ENCODE peak calls at places on chromosomes 11 and 22, in six cellular contexts. P is A549, H is WTC11, E is K562, D is H1, A is HepG2. T is an unnamed sample.

GRCh38 chr22:46681010-46681409 is 57.0 kb downstream of the CERK start:
- DNase-seq in E (peak; percentile 42), P (peak; percentile 22), D (peak; percentile 70), H (peak; percentile 52), A (peak; percentile 18), T (no peak)

GRCh38 chr11:762421-763072 is 14.7 kb downstream of the GATD1 start:
- DNase-seq in D (no peak), P (peak; percentile 71), A (no peak), H (no peak), E (peak; percentile 34), T (no peak)

GRCh38 chr11:130089669-130090063 is 20.0 kb downstream of the APLP2 start:
- DNase-seq in H (no peak), P (no peak), A (peak; percentile 67), E (no peak), D (no peak), T (no peak)

GRCh38 chr11:70721006-70721405 is 322.7 kb downstream of the CTTN start:
- DNase-seq in A (no peak), P (no peak), D (no peak), H (no peak), E (no peak), T (no peak)

GRCh38 chr22:44869196-44869595 is 116.8 kb downstream of the ARHGAP8 start:
- DNase-seq in P (no peak), A (no peak), D (no peak), E (no peak), H (no peak), T (no peak)

GRCh38 chr11:126098204-126098769 is 35.6 kb upstream of the CDON start:
- DNase-seq in A (no peak), E (no peak), P (no peak), H (no peak), D (no peak), T (no peak)

GRCh38 chr11:112310414-112310813 is 49.8 kb upstream of the PLET1 start:
- DNase-seq in E (no peak), P (peak; percentile 7), A (no peak), H (no peak), D (no peak), T (no peak)

GRCh38 chr11:67371549-67372231 is 1.7 kb downstream of the CLCF1 start:
- DNase-seq in A (peak; percentile 34), H (peak; percentile 48), P (peak; percentile 74), E (peak; percentile 58), D (peak; percentile 66), T (no peak)

GRCh38 chr11:21476588-21476987 is 716.3 kb upstream of the ANO5 start:
- DNase-seq in H (no peak), P (no peak), E (no peak), A (no peak), D (no peak), T (no peak)

GRCh38 chr11:71129624-71130023 is 122.8 kb downstream of the SHANK2 start:
- DNase-seq in D (no peak), P (no peak), H (no peak), E (no peak), A (no peak), T (no peak)

GRCh38 chr11:132332521-132332920 is 962.1 kb downstream of the NTM start:
- DNase-seq in H (peak; percentile 44), P (no peak), A (no peak), E (no peak), D (no peak), T (no peak)

GRCh38 chr11:119774180-119774763 is 45.3 kb upstream of the NECTIN1 start:
- DNase-seq in H (peak; percentile 64), D (no peak), P (no peak), E (no peak), A (peak; percentile 16), T (peak; percentile 10)

GRCh38 chr11:134469627-134470026 is 57.6 kb upstream of the B3GAT1 start:
- DNase-seq in E (peak; percentile 64), A (no peak), H (no peak), P (peak; percentile 4), D (no peak), T (no peak)

GRCh38 chr11:61837411-61838005 is 9.4 kb downstream of the FADS2 start:
- DNase-seq in E (no peak), P (no peak), A (no peak), H (no peak), D (no peak), T (no peak)

GRCh38 chr11:69383372-69383771 is 89.4 kb downstream of the MYEOV start:
- DNase-seq in A (no peak), D (no peak), E (no peak), H (no peak), P (no peak), T (no peak)

GRCh38 chr22:42067706-42068350 is 2.8 kb downstream of the NAGA start:
- DNase-seq in P (no peak), H (peak; percentile 1), A (no peak), E (no peak), D (no peak), T (no peak)

GRCh38 chr22:44033689-44034088 is 9.6 kb downstream of the PARVB start:
- DNase-seq in H (no peak), P (no peak), E (peak; percentile 23), D (no peak), A (no peak), T (no peak)

GRCh38 chr22:27689664-27690063 is 111.9 kb downstream of the MN1 start:
- DNase-seq in P (no peak), E (no peak), A (no peak), D (no peak), H (no peak), T (no peak)

GRCh38 chr22:27687984-27688545 is 113.5 kb downstream of the MN1 start:
- DNase-seq in H (no peak), E (no peak), P (peak; percentile 31), A (peak; percentile 24), D (no peak), T (no peak)

GRCh38 chr22:27697888-27698287 is 103.7 kb downstream of the MN1 start:
- DNase-seq in H (no peak), E (no peak), A (no peak), P (no peak), D (no peak), T (no peak)

GRCh38 chr22:27690596-27690995 is 111.0 kb downstream of the MN1 start:
- DNase-seq in P (no peak), A (no peak), D (no peak), E (no peak), H (no peak), T (no peak)

GRCh38 chr22:27692243-27692642 is 109.3 kb downstream of the MN1 start:
- DNase-seq in D (no peak), E (no peak), P (no peak), A (no peak), H (no peak), T (no peak)
- TF ChIP-seq JUN in D (no peak), E (no peak), P (no peak), A (no peak), H (no peak), T (no peak)

DNA sequence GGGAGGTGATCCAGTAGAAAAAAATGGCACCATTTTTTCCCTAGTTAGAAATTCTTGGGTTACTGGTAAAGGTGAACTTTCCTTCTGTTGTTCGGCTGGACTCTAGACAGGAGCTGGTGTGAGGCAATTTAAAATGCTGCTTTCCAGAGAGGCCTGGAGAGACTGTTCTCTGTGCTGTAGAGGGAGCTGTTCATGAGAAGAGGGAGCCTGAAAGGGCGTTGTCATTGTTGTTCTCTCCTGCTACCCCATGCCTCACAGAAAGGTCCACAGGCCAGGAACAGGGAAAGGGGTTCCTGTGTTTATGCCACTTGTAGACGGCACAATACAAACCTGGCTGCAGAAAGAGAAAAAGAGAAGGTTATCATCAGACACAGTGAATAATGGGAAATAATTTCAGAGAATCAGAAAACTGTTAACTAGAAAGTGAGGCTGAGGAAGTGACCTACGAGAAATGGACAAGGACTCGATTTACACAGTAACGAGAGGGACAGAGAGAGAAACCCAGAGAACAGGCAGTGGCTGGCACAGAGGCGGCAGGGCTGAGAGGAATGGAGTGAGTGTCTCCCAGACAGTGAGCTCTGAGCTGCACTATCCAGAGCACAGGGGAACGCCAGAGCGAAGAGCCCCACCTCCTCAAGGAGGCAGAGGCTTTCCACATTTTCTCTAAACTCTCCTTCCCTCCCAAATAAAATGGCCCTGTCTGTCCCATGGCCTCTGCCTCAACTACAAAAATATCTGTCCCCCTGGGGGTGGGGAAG is 109.2 kb downstream of the RRM1 start:
- DNase-seq in E (no peak), P (peak; percentile 9), H (no peak), D (no peak), A (no peak), T (no peak)
- TF ChIP-seq CTCF in E (peak; percentile 60), P (no peak), H (peak; percentile 17), D (peak; percentile 67), A (peak; percentile 18), T (no peak)

DNA sequence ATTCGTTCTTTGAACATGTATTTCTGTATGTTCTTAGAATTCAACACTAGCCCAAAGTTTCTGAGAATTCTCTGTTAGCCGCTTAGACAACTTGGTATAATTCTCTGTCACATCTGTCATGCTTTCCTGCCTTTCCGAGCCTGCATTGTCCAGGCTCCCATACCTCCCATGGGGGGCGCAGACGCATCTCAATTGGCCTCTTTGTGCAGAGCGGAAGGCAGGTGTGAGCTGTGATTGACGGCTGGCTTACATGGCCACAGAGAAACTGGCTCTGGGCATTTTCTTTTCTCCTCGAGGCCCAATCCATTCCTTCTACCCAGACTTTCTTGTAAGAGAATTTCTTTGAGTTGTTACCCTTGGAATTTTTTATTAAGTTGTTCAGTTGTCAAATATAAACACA is 132.7 kb upstream of the SESN3 start:
- DNase-seq in D (no peak), H (peak; percentile 65), A (peak; percentile 16), E (no peak), P (no peak), T (no peak)
- TF ChIP-seq JUN in D (no peak), H (no peak), A (no peak), E (no peak), P (no peak), T (no peak)

GRCh38 chr11:35050596-35050995 is 88.4 kb upstream of the CD44 start:
- DNase-seq in D (no peak), A (no peak), H (no peak), P (no peak), E (no peak), T (no peak)

GRCh38 chr11:35058318-35058717 is 80.7 kb upstream of the CD44 start:
- DNase-seq in A (no peak), D (no peak), H (no peak), P (no peak), E (no peak), T (no peak)

GRCh38 chr11:35061516-35062440 is 77.2 kb upstream of the CD44 start:
- DNase-seq in E (no peak), A (no peak), P (peak; percentile 51), H (no peak), D (no peak), T (no peak)

GRCh38 chr11:35059040-35059439 is 79.9 kb upstream of the CD44 start:
- DNase-seq in A (no peak), E (no peak), D (no peak), H (no peak), P (no peak), T (no peak)

DNA sequence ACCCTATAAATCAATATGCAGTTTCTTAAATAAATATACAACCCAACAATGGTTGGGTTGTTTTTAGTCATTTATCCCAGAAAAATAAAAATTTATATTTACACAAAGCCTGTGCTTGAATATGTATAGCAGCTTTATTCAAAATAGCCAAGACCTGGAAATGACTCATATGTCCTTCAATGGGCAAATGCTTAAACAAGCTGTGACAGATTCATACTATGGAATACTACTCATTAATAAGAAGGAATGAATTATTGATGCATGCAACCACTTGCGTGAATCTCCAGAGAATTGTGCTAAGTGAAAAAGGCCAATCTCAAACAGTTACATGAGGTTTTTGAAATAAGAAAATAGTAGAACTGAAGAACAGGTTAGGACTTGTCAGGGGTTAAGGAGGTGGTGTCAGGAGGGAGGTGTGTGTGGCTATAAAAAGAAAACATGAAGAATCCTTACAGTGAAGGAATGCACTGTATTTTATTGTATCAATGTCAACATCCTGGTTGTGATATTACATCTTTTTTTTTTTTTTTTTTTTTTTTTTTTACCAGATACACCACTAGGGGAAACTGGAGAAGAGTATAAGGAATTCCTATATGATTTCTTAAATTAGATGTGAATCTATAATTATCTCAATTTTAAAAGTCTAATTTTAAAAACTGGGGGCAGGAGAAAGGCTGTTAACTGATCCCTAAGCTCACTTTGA is 82.4 kb upstream of the CD44 start:
- DNase-seq in P (no peak), E (no peak), D (no peak), H (no peak), A (no peak), T (peak; percentile 26)
- TF ChIP-seq CTCF in P (no peak), E (no peak), D (no peak), H (no peak), A (no peak), T (no peak)

T was measured in endothelial cell of umbilical vein.